ENCODE peak calls at places on chromosomes 6 and 20, in seven cellular contexts. D is GM23338, W is H9, J is neural crest cell, L is fibroblast of the aortic adventitia, I is pancreas, U is GM12878. H is an unnamed sample.

GRCh38 chr20:49185071-49185757 is 2.9 kb downstream of the STAU1 start:
- DNase-seq in D (no peak), W (no peak), J (no peak), L (no peak), I (no peak), U (no peak), H (no peak)

GRCh38 chr6:35558571-35558970 is 45.9 kb upstream of the TULP1 start:
- DNase-seq in D (no peak), W (no peak), J (no peak), L (no peak), I (no peak), U (peak; percentile 17), H (no peak)

GRCh38 chr6:11346516-11346915 is 114.0 kb upstream of the NEDD9 start:
- DNase-seq in D (no peak), W (no peak), J (no peak), L (no peak), I (no peak), U (peak; percentile 71), H (no peak)

GRCh38 chr6:82365011-82365751 is 1.6 kb downstream of the TPBG start:
- DNase-seq in D (peak; percentile 75), W (peak; percentile 67), J (peak; percentile 44), L (no peak), I (peak; percentile 40), U (no peak), H (no peak)

GRCh38 chr20:61705909-61706308 is 359.8 kb downstream of the TAF4 start:
- DNase-seq in D (no peak), W (no peak), J (no peak), L (no peak), I (no peak), U (no peak), H (no peak)

GRCh38 chr6:152750694-152751093 is at the start of gene VIP:
- DNase-seq in D (peak; percentile 90), W (peak; percentile 71), J (peak; percentile 9), L (peak; percentile 55), I (no peak), U (no peak), H (no peak)

GRCh38 chr20:37239026-37239451 is 22.6 kb downstream of the GHRH start:
- DNase-seq in D (no peak), W (no peak), J (no peak), L (peak; percentile 67), I (no peak), U (no peak), H (no peak)

GRCh38 chr20:16975682-16976081 is 227.5 kb downstream of the OTOR start:
- DNase-seq in D (no peak), W (no peak), J (no peak), L (no peak), I (peak; percentile 13), U (no peak), H (no peak)

GRCh38 chr6:158711264-158711663 is 61.4 kb downstream of the SYTL3 start:
- DNase-seq in D (no peak), W (no peak), J (no peak), L (peak; percentile 79), I (no peak), U (no peak), H (no peak)

GRCh38 chr6:75285156-75285639 is 606 bp upstream of the TMEM30A start:
- DNase-seq in D (no peak), W (no peak), J (no peak), L (no peak), I (no peak), U (no peak), H (no peak)

DNA sequence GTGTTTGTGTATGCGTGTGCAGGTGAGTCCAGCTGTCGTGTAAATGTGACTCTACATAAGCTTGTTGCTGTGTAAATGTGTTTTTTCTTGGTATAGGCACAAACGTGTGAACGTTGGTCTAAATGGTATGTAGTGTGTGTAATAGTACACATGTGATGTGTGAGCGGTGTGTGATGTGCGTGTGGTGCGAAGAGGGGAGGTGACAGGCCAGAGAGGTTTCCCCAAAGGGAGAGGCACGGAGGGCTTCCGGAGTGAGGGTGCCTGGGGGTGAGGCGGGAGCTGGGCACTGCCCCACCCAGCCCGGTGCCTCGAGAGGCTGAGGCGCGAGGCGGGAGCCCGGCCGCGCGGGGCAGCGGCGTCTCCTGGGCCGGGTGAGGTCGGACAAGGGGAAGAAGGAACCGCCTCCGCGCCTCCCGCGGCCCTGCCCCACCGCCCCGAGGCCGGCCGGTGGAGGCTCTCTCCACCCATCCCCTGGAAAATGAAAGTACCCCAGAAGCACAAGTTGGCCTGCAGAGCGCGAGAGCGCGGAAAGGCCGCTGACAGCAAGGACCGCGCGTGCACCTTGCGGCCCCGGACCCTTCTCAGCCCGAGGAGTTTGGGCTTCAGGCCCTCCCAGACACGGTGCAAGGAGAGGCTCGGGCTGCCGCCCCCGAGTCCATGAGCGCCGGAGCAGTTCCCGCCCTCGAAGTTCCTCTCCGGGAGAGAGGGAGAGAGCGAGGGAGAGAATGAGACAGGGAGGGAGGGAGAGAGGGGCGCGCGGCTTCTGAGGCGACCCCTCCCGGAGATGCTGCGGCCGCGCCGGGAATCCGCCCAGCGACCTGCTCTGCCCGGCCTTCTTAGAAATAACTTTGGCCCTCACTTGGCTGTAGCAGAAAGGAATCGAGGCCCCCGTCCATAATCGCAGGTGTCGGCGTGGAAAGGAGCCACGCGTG is 43.2 kb upstream of the OSTM1 start:
- DNase-seq in D (peak; percentile 88), W (peak; percentile 71), J (no peak), L (peak; percentile 36), I (peak; percentile 43), U (no peak), H (peak; percentile 48)
- TF ChIP-seq CTCF in D (no peak), W (no peak), J (no peak), L (no peak), I (no peak), U (no peak), H (no peak)

GRCh38 chr6:1855890-1856289 is 246.2 kb downstream of the FOXC1 start:
- DNase-seq in D (no peak), W (no peak), J (no peak), L (no peak), I (no peak), U (no peak), H (no peak)

GRCh38 chr6:1858865-1859264 is 249.2 kb downstream of the FOXC1 start:
- DNase-seq in D (no peak), W (no peak), J (no peak), L (no peak), I (no peak), U (no peak), H (no peak)

GRCh38 chr6:1858191-1858590 is 248.5 kb downstream of the FOXC1 start:
- DNase-seq in D (no peak), W (no peak), J (no peak), L (peak; percentile 31), I (no peak), U (no peak), H (no peak)

GRCh38 chr6:1854296-1854695 is 244.6 kb downstream of the FOXC1 start:
- DNase-seq in D (no peak), W (no peak), J (no peak), L (no peak), I (no peak), U (no peak), H (no peak)

GRCh38 chr6:1856381-1856780 is 246.7 kb downstream of the FOXC1 start:
- DNase-seq in D (no peak), W (no peak), J (no peak), L (no peak), I (no peak), U (peak; percentile 60), H (peak; percentile 32)
- TF ChIP-seq CTCF in D (peak; percentile 14), W (peak; percentile 23), J (no peak), L (no peak), I (no peak), U (no peak), H (no peak)

GRCh38 chr20:23061262-23061661 is 11.8 kb upstream of the THBD start:
- DNase-seq in D (no peak), W (no peak), J (no peak), L (no peak), I (no peak), U (no peak), H (no peak)

GRCh38 chr20:23059831-23060230 is 10.4 kb upstream of the THBD start:
- DNase-seq in D (no peak), W (no peak), J (no peak), L (no peak), I (no peak), U (no peak), H (no peak)

GRCh38 chr20:23060629-23061028 is 11.2 kb upstream of the THBD start:
- DNase-seq in D (no peak), W (no peak), J (no peak), L (no peak), I (no peak), U (no peak), H (no peak)

GRCh38 chr20:23061713-23062561 is 12.5 kb upstream of the THBD start:
- DNase-seq in D (peak; percentile 78), W (peak; percentile 82), J (no peak), L (peak; percentile 91), I (no peak), U (no peak), H (no peak)

DNA sequence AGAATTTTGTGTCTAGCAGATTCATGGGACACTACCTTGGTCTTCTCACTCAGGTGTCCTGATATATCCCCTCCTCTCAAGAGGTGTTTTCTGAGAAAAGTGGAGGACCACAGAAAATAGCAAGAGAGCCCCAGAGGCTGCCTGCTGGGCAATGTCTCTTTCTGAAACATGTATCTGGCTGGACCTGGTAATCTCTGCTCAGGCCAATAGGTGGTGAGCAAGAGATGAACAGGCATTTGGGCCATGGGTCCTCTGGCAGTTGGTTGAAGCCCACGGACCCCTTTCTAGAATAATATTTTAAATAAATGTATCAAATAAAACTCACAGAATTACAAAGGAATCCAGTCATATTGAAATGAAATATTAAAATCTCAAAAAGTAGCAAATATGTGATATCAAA is 8.8 kb upstream of the THBD start:
- DNase-seq in D (no peak), W (no peak), J (no peak), L (no peak), I (no peak), U (no peak), H (no peak)
- TF ChIP-seq CTCF in D (peak; percentile 28), W (peak; percentile 44), J (no peak), L (no peak), I (no peak), U (peak; percentile 5), H (no peak)

DNA sequence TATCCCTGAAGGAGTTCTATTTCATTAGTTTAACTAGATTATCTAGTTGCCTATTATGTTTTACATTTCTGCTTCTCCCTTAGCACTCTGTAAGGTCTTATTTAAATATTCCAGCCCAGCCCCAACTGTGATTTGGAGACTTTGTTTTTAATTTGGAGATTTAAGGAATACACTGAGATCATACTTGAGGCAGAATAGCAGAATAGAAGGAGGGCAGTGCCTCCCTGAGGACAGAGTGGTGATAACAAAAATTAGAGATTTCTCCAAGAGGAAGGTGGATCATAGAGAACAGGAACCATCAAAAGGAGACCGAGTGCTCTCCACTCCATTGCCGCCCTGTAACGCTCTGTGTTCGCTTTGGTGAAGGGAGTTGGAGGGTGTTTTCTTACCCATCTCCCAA is 14.8 kb upstream of the CD164 start:
- DNase-seq in D (peak; percentile 36), W (no peak), J (no peak), L (peak; percentile 63), I (no peak), U (no peak), H (no peak)
- TF ChIP-seq CTCF in D (peak; percentile 65), W (peak; percentile 58), J (peak; percentile 46), L (peak; percentile 53), I (no peak), U (peak; percentile 19), H (no peak)

GRCh38 chr6:55543633-55544309 is 35.2 kb downstream of the HMGCLL1 start:
- DNase-seq in D (peak; percentile 64), W (peak; percentile 27), J (no peak), L (no peak), I (no peak), U (no peak), H (no peak)
- TF ChIP-seq CTCF in D (peak; percentile 48), W (peak; percentile 58), J (peak; percentile 34), L (peak; percentile 7), I (no peak), U (no peak), H (no peak)

H was measured in activated B cell treated with CpG ODN at 0.5 μM for 24 hours.